ENCODE peak calls at places on chromosomes 13 and 19, in five cellular contexts. O, M, H, Y and J are unnamed samples.

GRCh38 chr13:21074601-21075302 is 13.4 kb upstream of the LATS2 start:
- DNase-seq in O (peak), M (no peak), H (no peak), Y (no peak), J (peak)

GRCh38 chr19:16446108-16447014 is 25.4 kb downstream of the EPS15L1 start:
- DNase-seq in O (no peak), M (no peak), H (no peak), Y (no peak), J (no peak)

GRCh38 chr19:5036733-5037681 is 68.1 kb downstream of the KDM4B start:
- DNase-seq in O (peak), M (no peak), H (peak), Y (peak), J (peak)

GRCh38 chr19:14113762-14114414 is 3.7 kb downstream of the PRKACA start:
- DNase-seq in O (no peak), M (peak), H (no peak), Y (no peak), J (no peak)

GRCh38 chr19:17529239-17530158 is 18.1 kb downstream of the PGLS start:
- DNase-seq in O (no peak), M (no peak), H (no peak), Y (no peak), J (no peak)

GRCh38 chr13:44172411-44172810 is 201.2 kb upstream of the SERP2 start:
- DNase-seq in O (peak), M (no peak), H (no peak), Y (no peak), J (no peak)

GRCh38 chr19:34787059-34787824 is 14.2 kb upstream of the ZNF599 start:
- DNase-seq in O (no peak), M (no peak), H (no peak), Y (no peak), J (no peak)

GRCh38 chr19:16185925-16186234 is 670 bp downstream of the FAM32A start:
- DNase-seq in O (peak), M (peak), H (no peak), Y (peak), J (no peak)

GRCh38 chr13:45339867-45340266 is 1.1 kb downstream of the TPT1 start:
- DNase-seq in O (no peak), M (no peak), H (no peak), Y (no peak), J (no peak)

GRCh38 chr13:50195045-50195444 is 179.8 kb downstream of the KCNRG start:
- DNase-seq in O (no peak), M (no peak), H (no peak), Y (no peak), J (no peak)

GRCh38 chr19:5563941-5564612 is 3.7 kb downstream of the TINCR start:
- DNase-seq in O (no peak), M (no peak), H (no peak), Y (no peak), J (no peak)

GRCh38 chr19:1590641-1591397 is 1.8 kb downstream of the MBD3 start:
- DNase-seq in O (no peak), M (no peak), H (no peak), Y (no peak), J (no peak)

GRCh38 chr13:112896736-112897602 is 72.0 kb upstream of the MCF2L start:
- DNase-seq in O (no peak), M (no peak), H (no peak), Y (no peak), J (no peak)

GRCh38 chr13:88937381-88937780 is 1266.2 kb downstream of the SLITRK5 start:
- DNase-seq in O (no peak), M (no peak), H (no peak), Y (no peak), J (no peak)

GRCh38 chr19:42024622-42025111 is 30.6 kb upstream of the ATP1A3 start:
- DNase-seq in O (peak), M (no peak), H (no peak), Y (peak), J (peak)

GRCh38 chr13:110874508-110874960 is 40.3 kb downstream of the ANKRD10 start:
- DNase-seq in O (peak), M (no peak), H (peak), Y (peak), J (peak)

GRCh38 chr19:1636325-1637236 is 15.8 kb downstream of the TCF3 start:
- DNase-seq in O (no peak), M (no peak), H (no peak), Y (no peak), J (no peak)

GRCh38 chr19:45643024-45643926 is 4.1 kb upstream of the EML2 start:
- DNase-seq in O (peak), M (peak), H (peak), Y (peak), J (peak)

GRCh38 chr13:46720189-46720588 is 76.8 kb downstream of the ESD start:
- DNase-seq in O (no peak), M (no peak), H (no peak), Y (no peak), J (no peak)

GRCh38 chr19:8259922-8260247 is 48.3 kb downstream of the CD320 start:
- DNase-seq in O (no peak), M (no peak), H (no peak), Y (no peak), J (no peak)

GRCh38 chr19:1259206-1259872 is 9.8 kb upstream of the CIRBP start:
- DNase-seq in O (peak), M (peak), H (peak), Y (peak), J (peak)

GRCh38 chr19:23527797-23528196 is 132.5 kb upstream of the ZNF91 start:
- DNase-seq in O (no peak), M (no peak), H (no peak), Y (no peak), J (no peak)

GRCh38 chr19:36140289-36141038 is 598 bp downstream of the CAPNS1 start:
- DNase-seq in O (peak), M (peak), H (peak), Y (peak), J (peak)

GRCh38 chr19:7099597-7099921 is 30.1 kb downstream of the ZNF557 start:
- DNase-seq in O (no peak), M (no peak), H (no peak), Y (no peak), J (no peak)